ENCODE peak calls at places on chromosome 2, in nine cellular contexts. One of them, this sample, is unnamed.
A peak's percentile ranks its signal among the peaks of the same experiment; 100 is the strongest.

GRCh38 chr2:140508756-140509155 is 1622.1 kb downstream of the LRP1B start:
- DNase-seq in HCT116: no peak
- DNase-seq in astrocyte: no peak
- DNase-seq in PC-3: no peak
- DNase-seq in mammary epithelial cell: no peak
- DNase-seq in fibroblast of lung: no peak
- DNase-seq in endothelial cell of umbilical vein: no peak
- DNase-seq in hepatocyte: no peak
- DNase-seq in A673: no peak
- DNase-seq in this sample: no peak

GRCh38 chr2:60804473-60804872 is 48.4 kb downstream of the PAPOLG start:
- DNase-seq in HCT116: no peak
- DNase-seq in astrocyte: no peak
- DNase-seq in PC-3: no peak
- DNase-seq in mammary epithelial cell: no peak
- DNase-seq in fibroblast of lung: no peak
- DNase-seq in endothelial cell of umbilical vein: no peak
- DNase-seq in hepatocyte: no peak
- DNase-seq in A673: no peak
- DNase-seq in this sample: no peak

GRCh38 chr2:633371-633770 is 43.8 kb downstream of the TMEM18 start:
- DNase-seq in HCT116: no peak
- DNase-seq in astrocyte: no peak
- DNase-seq in PC-3: no peak
- DNase-seq in mammary epithelial cell: no peak
- DNase-seq in fibroblast of lung: no peak
- DNase-seq in endothelial cell of umbilical vein: no peak
- DNase-seq in hepatocyte: no peak
- DNase-seq in A673: no peak
- DNase-seq in this sample: no peak

GRCh38 chr2:197710424-197711042 is 5.4 kb downstream of the MARS2 start:
- DNase-seq in HCT116: no peak
- DNase-seq in astrocyte: no peak
- DNase-seq in PC-3: no peak
- DNase-seq in mammary epithelial cell: no peak
- DNase-seq in fibroblast of lung: no peak
- DNase-seq in endothelial cell of umbilical vein: no peak
- DNase-seq in hepatocyte: no peak
- DNase-seq in A673: no peak
- DNase-seq in this sample: peak; percentile 66

GRCh38 chr2:190792956-190793888 is 87.4 kb upstream of the GLS start:
- DNase-seq in HCT116: no peak
- DNase-seq in astrocyte: peak; percentile 64
- DNase-seq in PC-3: no peak
- DNase-seq in mammary epithelial cell: no peak
- DNase-seq in fibroblast of lung: peak; percentile 70
- DNase-seq in endothelial cell of umbilical vein: no peak
- DNase-seq in hepatocyte: no peak
- DNase-seq in A673: no peak
- DNase-seq in this sample: no peak

GRCh38 chr2:27790796-27791195 is 19.3 kb downstream of the MRPL33 start:
- DNase-seq in HCT116: no peak
- DNase-seq in astrocyte: no peak
- DNase-seq in PC-3: no peak
- DNase-seq in mammary epithelial cell: no peak
- DNase-seq in fibroblast of lung: no peak
- DNase-seq in endothelial cell of umbilical vein: no peak
- DNase-seq in hepatocyte: no peak
- DNase-seq in A673: no peak
- DNase-seq in this sample: no peak

GRCh38 chr2:178844690-178845089 is 37.5 kb upstream of the TTN start:
- DNase-seq in HCT116: no peak
- DNase-seq in astrocyte: no peak
- DNase-seq in PC-3: no peak
- DNase-seq in mammary epithelial cell: no peak
- DNase-seq in fibroblast of lung: no peak
- DNase-seq in endothelial cell of umbilical vein: no peak
- DNase-seq in hepatocyte: no peak
- DNase-seq in A673: no peak
- DNase-seq in this sample: no peak

GRCh38 chr2:239273280-239274234 is 127.3 kb downstream of the HDAC4 start:
- DNase-seq in HCT116: no peak
- DNase-seq in astrocyte: no peak
- DNase-seq in PC-3: no peak
- DNase-seq in mammary epithelial cell: no peak
- DNase-seq in fibroblast of lung: no peak
- DNase-seq in endothelial cell of umbilical vein: no peak
- DNase-seq in hepatocyte: no peak
- DNase-seq in A673: no peak
- DNase-seq in this sample: no peak

GRCh38 chr2:235827585-235827992 is 333.7 kb downstream of the AGAP1 start:
- DNase-seq in HCT116: peak; percentile 74
- DNase-seq in astrocyte: peak; percentile 74
- DNase-seq in PC-3: peak; percentile 85
- DNase-seq in mammary epithelial cell: no peak
- DNase-seq in fibroblast of lung: peak; percentile 80
- DNase-seq in endothelial cell of umbilical vein: peak; percentile 41
- DNase-seq in hepatocyte: peak; percentile 31
- DNase-seq in A673: no peak
- DNase-seq in this sample: no peak

GRCh38 chr2:162232027-162232426 is 11.2 kb downstream of the FAP start:
- DNase-seq in HCT116: no peak
- DNase-seq in astrocyte: no peak
- DNase-seq in PC-3: no peak
- DNase-seq in mammary epithelial cell: peak; percentile 44
- DNase-seq in fibroblast of lung: no peak
- DNase-seq in endothelial cell of umbilical vein: no peak
- DNase-seq in hepatocyte: no peak
- DNase-seq in A673: no peak
- DNase-seq in this sample: no peak

GRCh38 chr2:10400568-10400977 is 47.6 kb downstream of the ODC1 start:
- DNase-seq in HCT116: no peak
- DNase-seq in astrocyte: no peak
- DNase-seq in PC-3: peak; percentile 59
- DNase-seq in mammary epithelial cell: no peak
- DNase-seq in fibroblast of lung: no peak
- DNase-seq in endothelial cell of umbilical vein: no peak
- DNase-seq in hepatocyte: no peak
- DNase-seq in A673: no peak
- DNase-seq in this sample: no peak

GRCh38 chr2:20675701-20676352 is 8.9 kb downstream of the GDF7 start:
- DNase-seq in HCT116: no peak
- DNase-seq in astrocyte: no peak
- DNase-seq in PC-3: peak; percentile 39
- DNase-seq in mammary epithelial cell: no peak
- DNase-seq in fibroblast of lung: no peak
- DNase-seq in endothelial cell of umbilical vein: no peak
- DNase-seq in hepatocyte: peak; percentile 80
- DNase-seq in A673: no peak
- DNase-seq in this sample: peak; percentile 86

GRCh38 chr2:125566422-125566821 is 1089.5 kb upstream of the GYPC start:
- DNase-seq in HCT116: no peak
- DNase-seq in astrocyte: no peak
- DNase-seq in PC-3: no peak
- DNase-seq in mammary epithelial cell: no peak
- DNase-seq in fibroblast of lung: no peak
- DNase-seq in endothelial cell of umbilical vein: no peak
- DNase-seq in hepatocyte: no peak
- DNase-seq in A673: no peak
- DNase-seq in this sample: no peak

GRCh38 chr2:120330946-120331822 is 14.8 kb upstream of the INHBB start:
- DNase-seq in HCT116: no peak
- DNase-seq in astrocyte: no peak
- DNase-seq in PC-3: no peak
- DNase-seq in mammary epithelial cell: no peak
- DNase-seq in fibroblast of lung: no peak
- DNase-seq in endothelial cell of umbilical vein: no peak
- DNase-seq in hepatocyte: no peak
- DNase-seq in A673: no peak
- DNase-seq in this sample: peak; percentile 87
- TF ChIP-seq EZH2 in HCT116: no peak
- TF ChIP-seq EZH2 in astrocyte: no peak
- TF ChIP-seq EZH2 in PC-3: no peak
- TF ChIP-seq EZH2 in mammary epithelial cell: no peak
- TF ChIP-seq EZH2 in fibroblast of lung: no peak
- TF ChIP-seq EZH2 in endothelial cell of umbilical vein: no peak
- TF ChIP-seq EZH2 in hepatocyte: no peak
- TF ChIP-seq EZH2 in A673: no peak
- TF ChIP-seq EZH2 in this sample: no peak

GRCh38 chr2:18526429-18526828 is 34.0 kb downstream of the RDH14 start:
- DNase-seq in HCT116: no peak
- DNase-seq in astrocyte: no peak
- DNase-seq in PC-3: no peak
- DNase-seq in mammary epithelial cell: no peak
- DNase-seq in fibroblast of lung: no peak
- DNase-seq in endothelial cell of umbilical vein: no peak
- DNase-seq in hepatocyte: no peak
- DNase-seq in A673: no peak
- DNase-seq in this sample: no peak
- TF ChIP-seq EZH2 in HCT116: no peak
- TF ChIP-seq EZH2 in astrocyte: no peak
- TF ChIP-seq EZH2 in PC-3: no peak
- TF ChIP-seq EZH2 in mammary epithelial cell: no peak
- TF ChIP-seq EZH2 in fibroblast of lung: no peak
- TF ChIP-seq EZH2 in endothelial cell of umbilical vein: no peak
- TF ChIP-seq EZH2 in hepatocyte: no peak
- TF ChIP-seq EZH2 in A673: no peak
- TF ChIP-seq EZH2 in this sample: no peak

DNA sequence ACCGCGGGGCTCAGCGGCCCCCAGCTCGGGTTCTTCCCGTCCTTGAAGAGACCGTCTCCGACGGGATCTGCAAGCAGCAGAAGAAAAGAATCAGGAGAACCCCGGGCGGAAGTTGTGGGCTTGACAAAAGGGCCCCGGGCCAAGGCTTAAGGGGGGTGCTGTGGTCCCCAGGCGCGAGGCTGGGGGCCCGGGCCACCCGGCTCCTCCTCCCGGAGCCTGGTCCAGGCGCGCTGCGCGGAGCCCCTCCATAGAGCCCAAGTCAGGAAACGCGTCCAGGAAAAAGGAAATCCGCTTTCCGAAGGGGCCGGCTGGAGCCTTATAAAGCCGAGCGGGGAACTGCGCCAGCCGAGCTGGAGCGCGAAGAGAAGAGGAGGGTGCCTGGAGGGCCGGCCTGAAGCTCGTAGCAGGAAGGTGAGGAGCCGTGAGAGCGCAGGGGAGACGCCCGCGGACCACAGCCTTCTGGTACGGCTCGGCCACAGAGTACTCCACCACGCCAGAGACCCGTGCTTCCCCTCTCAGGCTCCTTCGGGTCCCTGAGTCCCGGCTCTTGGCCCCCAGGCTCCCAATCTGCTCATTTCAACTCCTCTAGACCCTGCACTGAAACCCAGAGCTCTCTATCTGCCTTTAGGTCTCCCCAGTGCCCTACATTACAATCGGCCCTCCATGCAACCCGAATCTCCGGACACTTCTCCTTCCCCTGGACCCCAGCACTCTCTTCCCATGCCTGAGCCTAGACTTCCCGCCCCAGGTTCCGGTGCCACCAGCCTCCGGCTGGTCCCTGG is 554 bp downstream of the FEV start:
- DNase-seq in HCT116: no peak
- DNase-seq in astrocyte: no peak
- DNase-seq in PC-3: peak; percentile 16
- DNase-seq in mammary epithelial cell: no peak
- DNase-seq in fibroblast of lung: no peak
- DNase-seq in endothelial cell of umbilical vein: peak; percentile 56
- DNase-seq in hepatocyte: peak; percentile 54
- DNase-seq in A673: peak; percentile 84
- DNase-seq in this sample: peak; percentile 2
- TF ChIP-seq EZH2 in HCT116: no peak
- TF ChIP-seq EZH2 in astrocyte: peak; percentile 95
- TF ChIP-seq EZH2 in PC-3: peak; percentile 64
- TF ChIP-seq EZH2 in mammary epithelial cell: peak; percentile 96
- TF ChIP-seq EZH2 in fibroblast of lung: peak; percentile 96
- TF ChIP-seq EZH2 in endothelial cell of umbilical vein: peak; percentile 55
- TF ChIP-seq EZH2 in hepatocyte: peak; percentile 63
- TF ChIP-seq EZH2 in A673: no peak
- TF ChIP-seq EZH2 in this sample: peak; percentile 73

GRCh38 chr2:144519597-144519933 is 354 bp downstream of the ZEB2 start:
- DNase-seq in HCT116: no peak
- DNase-seq in astrocyte: no peak
- DNase-seq in PC-3: no peak
- DNase-seq in mammary epithelial cell: no peak
- DNase-seq in fibroblast of lung: no peak
- DNase-seq in endothelial cell of umbilical vein: no peak
- DNase-seq in hepatocyte: no peak
- DNase-seq in A673: no peak
- DNase-seq in this sample: no peak

GRCh38 chr2:144521702-144522101 is 1.8 kb upstream of the ZEB2 start:
- DNase-seq in HCT116: no peak
- DNase-seq in astrocyte: no peak
- DNase-seq in PC-3: no peak
- DNase-seq in mammary epithelial cell: no peak
- DNase-seq in fibroblast of lung: no peak
- DNase-seq in endothelial cell of umbilical vein: no peak
- DNase-seq in hepatocyte: no peak
- DNase-seq in A673: peak; percentile 17
- DNase-seq in this sample: no peak

GRCh38 chr2:144518744-144519596 is 949 bp downstream of the ZEB2 start:
- DNase-seq in HCT116: no peak
- DNase-seq in astrocyte: no peak
- DNase-seq in PC-3: no peak
- DNase-seq in mammary epithelial cell: no peak
- DNase-seq in fibroblast of lung: no peak
- DNase-seq in endothelial cell of umbilical vein: peak; percentile 56
- DNase-seq in hepatocyte: no peak
- DNase-seq in A673: peak; percentile 32
- DNase-seq in this sample: peak; percentile 41

GRCh38 chr2:144520718-144521487 is 984 bp upstream of the ZEB2 start:
- DNase-seq in HCT116: no peak
- DNase-seq in astrocyte: no peak
- DNase-seq in PC-3: no peak
- DNase-seq in mammary epithelial cell: no peak
- DNase-seq in fibroblast of lung: peak; percentile 44
- DNase-seq in endothelial cell of umbilical vein: peak; percentile 79
- DNase-seq in hepatocyte: no peak
- DNase-seq in A673: peak; percentile 91
- DNase-seq in this sample: no peak

DNA sequence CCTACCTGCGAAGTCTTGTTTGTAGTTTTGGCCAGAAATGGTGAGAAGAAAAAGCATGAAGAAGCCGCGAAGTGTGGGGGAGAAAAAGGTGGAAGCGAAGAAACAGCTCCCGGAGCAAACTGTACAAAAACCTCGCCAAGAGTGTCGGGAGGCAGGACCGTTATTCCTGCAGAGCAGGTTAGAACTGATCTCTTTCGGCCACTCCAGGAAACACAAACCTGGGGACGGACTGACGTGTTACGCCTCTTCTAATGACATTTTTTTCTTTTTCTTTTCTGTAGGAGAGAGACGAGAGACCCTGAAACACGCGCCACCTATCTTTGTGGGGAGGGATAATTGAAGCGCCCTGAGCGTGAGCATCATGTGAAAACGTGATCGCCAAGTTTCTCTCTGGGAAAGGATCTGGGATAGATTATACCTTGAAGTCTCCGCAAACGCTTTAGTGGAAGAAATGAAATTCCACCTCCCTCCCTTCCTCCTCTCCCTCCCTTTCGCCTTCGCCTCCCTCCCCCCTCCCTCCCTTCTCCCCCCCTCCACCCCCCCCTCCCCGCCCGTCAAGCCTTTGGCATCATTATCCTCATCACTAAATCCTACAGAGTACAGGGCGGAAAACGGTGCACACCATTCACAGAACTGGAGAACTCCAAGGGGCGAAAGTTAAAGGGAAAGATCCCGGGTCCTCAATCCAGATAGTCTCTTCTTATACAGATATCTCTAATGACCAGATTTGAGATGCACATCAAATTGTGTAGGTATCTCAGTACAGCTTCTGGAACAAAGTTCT is at the start of gene ZEB2:
- DNase-seq in HCT116: peak; percentile 19
- DNase-seq in astrocyte: peak; percentile 59
- DNase-seq in PC-3: peak; percentile 50
- DNase-seq in mammary epithelial cell: no peak
- DNase-seq in fibroblast of lung: peak; percentile 70
- DNase-seq in endothelial cell of umbilical vein: peak; percentile 87
- DNase-seq in hepatocyte: peak; percentile 79
- DNase-seq in A673: peak; percentile 97
- DNase-seq in this sample: no peak
- TF ChIP-seq EZH2 in HCT116: no peak
- TF ChIP-seq EZH2 in astrocyte: no peak
- TF ChIP-seq EZH2 in PC-3: no peak
- TF ChIP-seq EZH2 in mammary epithelial cell: no peak
- TF ChIP-seq EZH2 in fibroblast of lung: no peak
- TF ChIP-seq EZH2 in endothelial cell of umbilical vein: no peak
- TF ChIP-seq EZH2 in hepatocyte: peak; percentile 53
- TF ChIP-seq EZH2 in A673: no peak
- TF ChIP-seq EZH2 in this sample: no peak